ENCODE peak calls at places on chromosomes 11 and 22, in six cellular contexts. I, T, K, L, P and N are unnamed samples.

GRCh38 chr11:554824-555499 is 5.6 kb downstream of the LMNTD2 start:
- DNase-seq in I (no peak), T (peak; percentile 85), K (peak; percentile 81), L (peak; percentile 86), P (peak; percentile 92), N (peak; percentile 69)

GRCh38 chr22:25357606-25358420 is 138.4 kb downstream of the CRYBB2 start:
- DNase-seq in I (no peak), T (no peak), K (no peak), L (no peak), P (no peak), N (no peak)

GRCh38 chr11:32297629-32298028 is 137.7 kb downstream of the WT1 start:
- DNase-seq in I (no peak), T (no peak), K (no peak), L (peak; percentile 49), P (no peak), N (no peak)

GRCh38 chr22:31504282-31504681 is 7.9 kb downstream of the SFI1 start:
- DNase-seq in I (no peak), T (no peak), K (no peak), L (no peak), P (no peak), N (no peak)

GRCh38 chr11:72013765-72014711 is 15.3 kb downstream of the IL18BP start:
- DNase-seq in I (peak; percentile 56), T (no peak), K (no peak), L (no peak), P (no peak), N (no peak)

GRCh38 chr11:85485902-85486301 is 141.2 kb downstream of the DLG2 start:
- DNase-seq in I (no peak), T (no peak), K (no peak), L (no peak), P (no peak), N (no peak)

GRCh38 chr11:62832346-62833234 is at the start of gene TEX54:
- DNase-seq in I (peak; percentile 75), T (no peak), K (peak; percentile 43), L (no peak), P (no peak), N (no peak)

GRCh38 chr11:30786392-30787120 is 200.4 kb upstream of the MPPED2 start:
- DNase-seq in I (no peak), T (no peak), K (no peak), L (no peak), P (no peak), N (no peak)

GRCh38 chr22:50403701-50404101 is 60.6 kb downstream of the PPP6R2 start:
- DNase-seq in I (peak; percentile 69), T (no peak), K (peak; percentile 56), L (no peak), P (peak; percentile 36), N (peak; percentile 72)

GRCh38 chr11:133835258-133836075 is 9.8 kb downstream of the SPATA19 start:
- DNase-seq in I (peak; percentile 49), T (peak; percentile 72), K (no peak), L (no peak), P (no peak), N (no peak)

GRCh38 chr11:65446446-65447277 is 24.1 kb downstream of the NEAT1 start:
- DNase-seq in I (peak; percentile 81), T (no peak), K (no peak), L (no peak), P (no peak), N (peak; percentile 60)

GRCh38 chr11:71284525-71285092 is 32.2 kb upstream of the SHANK2 start:
- DNase-seq in I (no peak), T (no peak), K (peak; percentile 55), L (no peak), P (no peak), N (no peak)

GRCh38 chr11:121777056-121777455 is 324.3 kb upstream of the SORL1-AS1 start:
- DNase-seq in I (no peak), T (no peak), K (no peak), L (no peak), P (no peak), N (no peak)

GRCh38 chr11:127000291-127000968 is at the start of gene KIRREL3:
- DNase-seq in I (no peak), T (peak; percentile 23), K (no peak), L (no peak), P (no peak), N (no peak)

GRCh38 chr11:131938321-131938751 is 567.9 kb downstream of the NTM start:
- DNase-seq in I (peak; percentile 30), T (no peak), K (no peak), L (no peak), P (no peak), N (no peak)

DNA sequence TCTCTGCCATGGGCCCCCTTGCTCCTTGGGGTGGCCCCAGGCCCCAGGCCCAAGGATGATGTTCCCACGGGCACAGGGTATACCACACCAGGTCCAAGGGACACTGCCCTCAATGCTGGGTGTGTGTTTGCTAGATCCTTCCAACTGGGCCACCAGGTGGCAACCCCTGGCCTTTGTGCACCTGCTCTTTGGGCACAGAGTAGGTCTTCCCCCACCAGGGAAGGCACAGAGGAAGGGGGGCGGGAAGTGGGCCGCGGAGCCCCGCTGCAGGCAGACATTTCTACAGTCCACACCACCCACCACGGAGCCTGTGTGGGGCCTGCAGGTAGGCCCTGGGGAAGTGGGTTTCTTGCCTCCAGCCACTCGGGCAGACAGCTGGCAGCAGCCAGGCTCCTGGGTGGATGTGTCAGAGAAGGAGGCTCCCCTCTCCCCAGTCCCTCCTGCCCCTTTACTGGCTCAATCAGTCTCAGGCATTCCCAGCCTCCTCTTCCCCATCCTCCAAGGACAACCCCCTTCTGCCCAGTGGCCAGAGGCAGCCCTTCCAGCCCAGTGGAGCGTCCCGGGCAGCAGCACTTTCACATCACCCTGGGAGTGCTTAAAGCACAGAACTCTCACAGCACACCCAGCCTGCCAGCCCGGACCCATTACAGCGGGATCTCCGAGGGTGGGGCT is 21.6 kb downstream of the MAFF start:
- DNase-seq in I (no peak), T (no peak), K (no peak), L (no peak), P (no peak), N (no peak)
- TF ChIP-seq CTCF in I (no peak), T (no peak), K (no peak), L (no peak), P (no peak), N (no peak)

GRCh38 chr11:20399498-20399897 is 12.0 kb downstream of the PRMT3 start:
- DNase-seq in I (no peak), T (no peak), K (no peak), L (no peak), P (no peak), N (no peak)

GRCh38 chr11:20403059-20403458 is 15.5 kb downstream of the PRMT3 start:
- DNase-seq in I (no peak), T (no peak), K (no peak), L (no peak), P (no peak), N (no peak)

GRCh38 chr11:20397281-20397680 is 9.8 kb downstream of the PRMT3 start:
- DNase-seq in I (no peak), T (no peak), K (no peak), L (peak; percentile 68), P (peak; percentile 25), N (no peak)
- TF ChIP-seq CTCF in I (peak; percentile 59), T (no peak), K (peak; percentile 36), L (peak; percentile 62), P (peak; percentile 54), N (peak; percentile 57)

GRCh38 chr11:108527382-108527781 is 29.2 kb upstream of the POGLUT3 start:
- DNase-seq in I (no peak), T (no peak), K (no peak), L (no peak), P (no peak), N (no peak)
- TF ChIP-seq CTCF in I (no peak), T (no peak), K (no peak), L (no peak), P (no peak), N (no peak)

DNA sequence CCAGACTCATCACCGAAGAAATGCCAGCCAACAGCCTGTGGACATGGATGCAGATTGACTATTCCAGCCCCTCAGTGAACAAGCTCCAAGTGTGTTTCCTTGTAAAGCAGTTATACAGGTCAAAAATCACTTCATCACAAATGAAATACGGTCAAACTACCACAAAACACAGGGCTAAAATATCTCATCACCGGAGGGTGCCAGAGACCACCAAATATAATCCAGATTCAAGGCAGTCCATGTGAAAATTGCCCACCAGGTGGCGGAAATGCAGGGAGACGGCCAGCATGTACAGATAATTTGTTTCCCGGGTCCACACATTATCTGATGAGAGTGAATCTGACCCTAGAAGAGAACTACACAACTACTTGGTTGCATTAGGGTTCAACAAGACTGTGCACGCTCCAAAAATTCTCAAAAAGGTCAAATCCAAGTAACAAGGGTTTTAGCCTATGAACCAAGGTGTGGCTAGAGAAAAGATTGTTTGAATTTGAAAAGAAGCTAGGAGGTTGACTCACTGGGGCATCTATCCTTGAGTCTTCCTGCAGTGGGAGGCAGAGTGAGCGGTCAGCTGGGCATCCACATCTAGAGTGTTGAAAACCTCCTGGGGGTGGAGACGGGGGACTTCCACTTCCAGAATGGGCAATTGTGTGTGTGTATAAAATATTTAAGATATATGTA is 71.7 kb downstream of the IGLL5 start:
- DNase-seq in I (peak; percentile 78), T (peak; percentile 84), K (peak; percentile 81), L (peak; percentile 84), P (peak; percentile 88), N (no peak)
- TF ChIP-seq CTCF in I (peak; percentile 99), T (peak; percentile 83), K (peak; percentile 93), L (peak; percentile 99), P (peak; percentile 95), N (peak; percentile 70)

GRCh38 chr11:19605500-19606371 is 106.9 kb upstream of the NAV2 start:
- DNase-seq in I (no peak), T (no peak), K (no peak), L (no peak), P (no peak), N (no peak)
- TF ChIP-seq CTCF in I (no peak), T (no peak), K (no peak), L (no peak), P (no peak), N (no peak)

GRCh38 chr11:13114566-13115465 is 105.7 kb downstream of the RASSF10 start:
- DNase-seq in I (no peak), T (peak; percentile 66), K (peak; percentile 26), L (no peak), P (no peak), N (no peak)
- TF ChIP-seq CTCF in I (no peak), T (no peak), K (no peak), L (no peak), P (no peak), N (no peak)

GRCh38 chr22:41621911-41622179 is 750 bp downstream of the XRCC6 start:
- DNase-seq in I (no peak), T (no peak), K (no peak), L (no peak), P (no peak), N (no peak)

GRCh38 chr22:41620646-41621098 is at the start of gene DESI1:
- DNase-seq in I (no peak), T (no peak), K (no peak), L (no peak), P (no peak), N (no peak)

GRCh38 chr22:41621099-41621910 is at the start of gene XRCC6:
- DNase-seq in I (peak; percentile 100), T (peak; percentile 100), K (peak; percentile 100), L (peak; percentile 100), P (peak; percentile 99), N (peak; percentile 100)

GRCh38 chr22:41625577-41625976 is 4.5 kb downstream of the XRCC6 start:
- DNase-seq in I (peak; percentile 82), T (no peak), K (no peak), L (no peak), P (no peak), N (no peak)

GRCh38 chr22:41619979-41620645 is 731 bp downstream of the DESI1 start:
- DNase-seq in I (peak; percentile 44), T (peak; percentile 54), K (peak; percentile 64), L (peak; percentile 59), P (peak; percentile 55), N (no peak)
- TF ChIP-seq CTCF in I (no peak), T (no peak), K (no peak), L (no peak), P (no peak), N (no peak)